ENCODE peak calls at places on chromosomes 6 and 20, in four cellular contexts. N, I, M and A are unnamed samples.

GRCh38 chr20:57947421-57948176 is 237.8 kb upstream of the PMEPA1 start:
- DNase-seq in M (no peak), N (no peak), I (no peak), A (no peak)

GRCh38 chr20:48651960-48652359 is 175.8 kb downstream of the PREX1 start:
- DNase-seq in N (no peak), M (no peak), I (no peak), A (no peak)

GRCh38 chr6:152642578-152643375 is 5.6 kb upstream of the SYNE1 start:
- DNase-seq in N (peak; percentile 18), M (peak; percentile 56), I (peak; percentile 89), A (peak; percentile 11)

GRCh38 chr6:23403458-23403857 is 722.6 kb upstream of the NRSN1 start:
- DNase-seq in M (peak; percentile 14), I (no peak), N (no peak), A (no peak)

GRCh38 chr6:150550244-150550643 is 49.4 kb upstream of the PLEKHG1 start:
- DNase-seq in M (no peak), I (no peak), N (no peak), A (no peak)

GRCh38 chr6:142902636-142903053 is 42.3 kb downstream of the HIVEP2 start:
- DNase-seq in M (peak; percentile 97), N (no peak), I (peak; percentile 87), A (no peak)

GRCh38 chr6:72649032-72649984 is 27.4 kb downstream of the KCNQ5 start:
- DNase-seq in N (no peak), I (no peak), M (peak; percentile 85), A (no peak)

GRCh38 chr6:126721581-126722145 is 381.7 kb downstream of the CENPW start:
- DNase-seq in N (no peak), M (peak; percentile 76), I (no peak), A (no peak)

GRCh38 chr20:62819494-62820174 is 2.8 kb downstream of the COL9A3 start:
- DNase-seq in N (no peak), I (no peak), M (no peak), A (no peak)

GRCh38 chr6:106244931-106245330 is 80.6 kb downstream of the ATG5 start:
- DNase-seq in N (no peak), I (no peak), M (no peak), A (no peak)

GRCh38 chr20:58839474-58839874 is 11.2 kb downstream of the GNAS-AS1 start:
- DNase-seq in M (peak; percentile 16), N (peak; percentile 57), I (peak; percentile 77), A (peak; percentile 11)

GRCh38 chr6:45697605-45698004 is 318.1 kb downstream of the CLIC5 start:
- DNase-seq in N (no peak), M (peak; percentile 94), I (no peak), A (no peak)

GRCh38 chr6:155372256-155372655 is 58.0 kb upstream of the TFB1M start:
- DNase-seq in M (no peak), I (no peak), N (no peak), A (no peak)

GRCh38 chr20:56515657-56516381 is 8.7 kb upstream of the FAM209A start:
- DNase-seq in N (no peak), M (no peak), I (no peak), A (no peak)

GRCh38 chr6:30067460-30068139 is 602 bp downstream of the PPP1R11 start:
- DNase-seq in I (peak; percentile 94), M (no peak), N (peak; percentile 58), A (no peak)

GRCh38 chr20:51275816-51276215 is 252.9 kb upstream of the KCNG1 start:
- DNase-seq in N (no peak), I (no peak), M (no peak), A (no peak)

GRCh38 chr6:157019733-157020132 is 242.6 kb downstream of the ARID1B start:
- DNase-seq in M (no peak), I (no peak), N (no peak), A (no peak)

GRCh38 chr6:29628419-29629281 is 4.3 kb downstream of the GABBR1 start:
- DNase-seq in N (peak; percentile 81), I (peak; percentile 90), M (peak; percentile 55), A (no peak)

GRCh38 chr6:94367316-94367715 is 948.0 kb upstream of the EPHA7 start:
- DNase-seq in M (no peak), I (no peak), N (no peak), A (no peak)

GRCh38 chr6:149917679-149918078 is 5.2 kb downstream of the RAET1G start:
- DNase-seq in I (peak; percentile 19), N (no peak), M (peak; percentile 35), A (no peak)

GRCh38 chr6:25714765-25715164 is 39.8 kb upstream of the SLC17A4 start:
- DNase-seq in M (no peak), I (no peak), N (no peak), A (no peak)

GRCh38 chr20:61328906-61329558 is 77.0 kb downstream of the CDH4 start:
- DNase-seq in N (no peak), I (peak; percentile 84), M (no peak), A (no peak)

GRCh38 chr6:112383191-112383590 is 36.1 kb downstream of the RFPL4B start:
- DNase-seq in M (no peak), N (no peak), I (no peak), A (no peak)

GRCh38 chr6:95693108-95693507 is 115.8 kb downstream of the MANEA start:
- DNase-seq in I (no peak), M (no peak), N (no peak), A (no peak)

GRCh38 chr6:140018588-140018987 is 644.1 kb upstream of the CITED2 start:
- DNase-seq in I (no peak), N (no peak), M (no peak), A (no peak)

GRCh38 chr6:12886961-12887775 is 170.6 kb downstream of the PHACTR1 start:
- DNase-seq in M (peak; percentile 1), N (no peak), I (no peak), A (no peak)

GRCh38 chr6:26213334-26214075 is 126.3 kb downstream of the HFE start:
- DNase-seq in I (no peak), N (no peak), M (no peak), A (no peak)

GRCh38 chr20:64079273-64080012 is at the start of gene RGS19:
- DNase-seq in M (peak; percentile 47), I (peak; percentile 98), N (no peak), A (no peak)

GRCh38 chr6:154154389-154154967 is 115.4 kb downstream of the OPRM1 start:
- DNase-seq in N (no peak), M (peak; percentile 21), I (no peak), A (peak; percentile 54)

GRCh38 chr20:13226367-13226766 is 5.3 kb downstream of the ISM1 start:
- DNase-seq in N (no peak), M (no peak), I (no peak), A (no peak)

GRCh38 chr20:38167851-38168760 is 3.0 kb upstream of the TGM2 start:
- DNase-seq in N (peak; percentile 57), M (peak; percentile 79), I (peak; percentile 86), A (no peak)

GRCh38 chr6:25963426-25964123 is 973 bp downstream of the TRIM38 start:
- DNase-seq in I (no peak), M (peak; percentile 64), N (no peak), A (peak; percentile 51)

GRCh38 chr20:22453244-22454080 is 130.9 kb downstream of the FOXA2 start:
- DNase-seq in M (peak; percentile 43), N (peak; percentile 70), I (no peak), A (no peak)

GRCh38 chr6:4732691-4733315 is 43.4 kb upstream of the CDYL start:
- DNase-seq in N (peak; percentile 68), I (no peak), M (peak; percentile 95), A (no peak)

GRCh38 chr20:3420211-3420707 is 12.8 kb upstream of the DNAAF9 start:
- DNase-seq in N (no peak), M (peak; percentile 93), I (no peak), A (peak; percentile 49)

GRCh38 chr20:62734881-62735280 is 26.2 kb downstream of the NTSR1 start:
- DNase-seq in I (peak; percentile 67), M (no peak), N (no peak), A (no peak)

GRCh38 chr6:2432258-2432657 is 186.9 kb upstream of the GMDS start:
- DNase-seq in I (no peak), N (no peak), M (peak; percentile 87), A (no peak)

GRCh38 chr6:70163795-70164194 is 139.1 kb downstream of the COL9A1 start:
- DNase-seq in N (no peak), M (no peak), I (no peak), A (no peak)

GRCh38 chr6:70162972-70163371 is 139.9 kb downstream of the COL9A1 start:
- DNase-seq in N (no peak), I (no peak), M (no peak), A (no peak)

GRCh38 chr6:70166088-70166958 is 136.6 kb downstream of the COL9A1 start:
- DNase-seq in M (peak; percentile 29), N (peak; percentile 21), I (peak; percentile 78), A (no peak)

GRCh38 chr6:70164556-70164955 is 138.3 kb downstream of the COL9A1 start:
- DNase-seq in M (no peak), I (no peak), N (no peak), A (no peak)
- H3K4me3 ChIP-seq in M (no peak overlapping the region), I (no peak overlapping the region), N (no peak overlapping the region), A (no peak overlapping the region)

DNA sequence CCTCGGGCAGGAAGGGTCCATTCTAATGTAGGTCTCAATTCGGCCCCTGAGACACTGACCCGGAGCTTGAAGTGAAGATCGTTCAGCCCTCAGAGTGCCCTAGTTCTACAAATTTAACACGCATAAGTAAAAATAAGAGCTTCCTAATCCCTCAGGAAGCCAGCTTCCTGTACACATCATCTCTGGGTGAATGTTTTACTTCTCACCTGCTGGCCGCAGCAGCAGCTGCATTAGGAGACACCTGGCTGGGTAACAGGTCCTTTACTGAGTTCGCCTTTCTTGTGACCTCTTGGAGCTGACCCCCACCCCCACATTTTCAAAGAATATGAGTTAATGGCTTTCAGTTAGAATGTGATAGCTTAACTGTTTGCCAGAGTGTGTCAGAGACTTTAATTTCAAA is 165.0 kb downstream of the SMOC2 start:
- DNase-seq in N (no peak), I (no peak), M (no peak), A (no peak)
- TF ChIP-seq CTCF in N (no peak), I (no peak), M (no peak), A (no peak)

GRCh38 chr6:100382031-100382430 is 82.7 kb downstream of the SIM1 start:
- DNase-seq in N (no peak), I (no peak), M (peak; percentile 65), A (no peak)

GRCh38 chr6:100382767-100383195 is 81.9 kb downstream of the SIM1 start:
- DNase-seq in I (no peak), M (peak; percentile 32), N (no peak), A (no peak)

GRCh38 chr6:100378576-100378975 is 86.1 kb downstream of the SIM1 start:
- DNase-seq in I (no peak), M (no peak), N (no peak), A (no peak)

GRCh38 chr6:100379386-100379785 is 85.3 kb downstream of the SIM1 start:
- DNase-seq in N (no peak), M (no peak), I (no peak), A (no peak)

DNA sequence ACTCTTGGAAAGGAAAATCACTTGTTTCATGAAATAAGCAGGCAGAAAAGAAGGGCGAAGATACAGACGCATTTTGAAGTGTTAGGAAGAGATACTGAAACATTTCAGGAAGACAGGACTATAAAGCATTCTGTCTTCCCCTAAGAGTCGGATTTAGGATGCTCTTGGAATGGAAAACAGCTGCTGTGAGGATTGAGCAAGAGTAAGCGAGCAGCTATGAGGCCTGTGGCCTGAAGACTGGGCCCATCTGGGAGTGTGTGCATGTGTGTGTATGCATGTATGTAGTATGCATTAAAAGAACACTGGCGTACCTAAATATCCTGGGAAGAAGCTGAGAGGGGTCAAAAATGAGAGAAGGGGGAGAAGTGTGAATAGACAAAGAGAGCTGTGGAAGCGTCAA is 83.6 kb downstream of the SIM1 start:
- DNase-seq in I (no peak), M (no peak), N (no peak), A (no peak)
- H3K4me3 ChIP-seq in I (no peak overlapping the region), M (no peak overlapping the region), N (no peak overlapping the region), A (no peak overlapping the region)

GRCh38 chr6:53813801-53814200 is 19.0 kb downstream of the LRRC1 start:
- DNase-seq in I (no peak), N (no peak), M (no peak), A (no peak)
- TF ChIP-seq CTCF in I (no peak), N (no peak), M (no peak), A (no peak)